ENCODE peak calls at places on chromosomes 4 and X, in four cellular contexts. I is neuronal stem cell, H is mesenchymal stem cell, L is H9. K is an unnamed sample.

GRCh38 chr4:56976878-56977320 is 507 bp downstream of the NOA1 start:
- DNase-seq in L (peak; percentile 73), I (peak; percentile 29), H (peak; percentile 28), K (no peak)

GRCh38 chr4:177484613-177485021 is 42.4 kb upstream of the AGA start:
- DNase-seq in I (no peak), L (no peak), H (peak; percentile 82), K (peak; percentile 97)

GRCh38 chrX:51334276-51334675 is 1.7 kb downstream of the NUDT10 start:
- DNase-seq in I (no peak), H (no peak), L (no peak), K (no peak)

GRCh38 chr4:123536225-123536624 is 139.6 kb downstream of the SPRY1 start:
- DNase-seq in I (no peak), L (no peak), H (no peak), K (no peak)

GRCh38 chr4:113815826-113816225 is 54.3 kb upstream of the CAMK2D start:
- DNase-seq in H (no peak), I (no peak), L (no peak), K (no peak)

GRCh38 chr4:177453116-177453515 is 10.9 kb upstream of the AGA start:
- DNase-seq in I (no peak), H (no peak), L (no peak), K (no peak)

GRCh38 chrX:32451954-32452518 is 759.3 kb downstream of the DMD start:
- DNase-seq in L (no peak), H (no peak), I (no peak), K (no peak)

GRCh38 chr4:79874197-79874596 is 198.8 kb downstream of the ANTXR2 start:
- DNase-seq in L (no peak), I (no peak), H (no peak), K (no peak)

GRCh38 chrX:68648960-68649359 is 1.5 kb downstream of the STARD8 start:
- DNase-seq in L (peak; percentile 54), I (no peak), H (no peak), K (peak; percentile 26)

GRCh38 chrX:68654693-68655092 is 7.2 kb downstream of the STARD8 start:
- DNase-seq in H (no peak), L (no peak), I (no peak), K (no peak)

GRCh38 chrX:68647156-68647957 is at the start of gene STARD8:
- DNase-seq in L (peak; percentile 60), I (peak; percentile 9), H (peak; percentile 46), K (peak; percentile 45)

GRCh38 chrX:68650491-68650890 is 3.0 kb downstream of the STARD8 start:
- DNase-seq in I (no peak), L (no peak), H (peak; percentile 25), K (peak; percentile 61)

DNA sequence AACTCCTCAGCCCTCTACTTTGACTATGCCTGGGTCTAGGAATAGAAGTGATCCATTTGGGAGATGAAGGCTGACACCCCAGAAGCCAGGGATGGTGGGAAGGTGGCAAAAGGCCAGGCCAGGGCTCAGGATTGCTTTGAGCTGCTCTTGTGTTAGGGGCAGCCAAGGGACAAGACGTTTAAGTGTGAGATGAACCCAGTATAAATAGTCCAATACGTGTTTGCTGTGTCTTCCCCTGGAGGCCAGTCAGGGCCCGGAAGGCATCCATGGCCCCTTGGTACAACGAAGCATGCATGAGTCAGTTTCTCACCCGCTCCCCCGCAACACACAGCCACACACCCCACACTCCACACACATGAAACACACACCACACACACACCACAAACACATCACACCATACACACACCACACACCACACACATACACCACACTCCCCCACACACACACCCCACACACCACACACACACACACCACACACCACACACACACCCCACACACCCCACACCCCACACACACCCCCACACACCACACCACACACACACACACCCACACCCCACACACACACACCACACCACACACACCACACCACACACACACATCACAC is 5.0 kb downstream of the STARD8 start:
- DNase-seq in L (no peak), H (peak; percentile 6), I (no peak), K (peak; percentile 45)
- H2AK5ac ChIP-seq in L (no peak overlapping the region), H (no peak overlapping the region), I (no peak overlapping the region), K (peak overlapping the region; percentile 10)

DNA sequence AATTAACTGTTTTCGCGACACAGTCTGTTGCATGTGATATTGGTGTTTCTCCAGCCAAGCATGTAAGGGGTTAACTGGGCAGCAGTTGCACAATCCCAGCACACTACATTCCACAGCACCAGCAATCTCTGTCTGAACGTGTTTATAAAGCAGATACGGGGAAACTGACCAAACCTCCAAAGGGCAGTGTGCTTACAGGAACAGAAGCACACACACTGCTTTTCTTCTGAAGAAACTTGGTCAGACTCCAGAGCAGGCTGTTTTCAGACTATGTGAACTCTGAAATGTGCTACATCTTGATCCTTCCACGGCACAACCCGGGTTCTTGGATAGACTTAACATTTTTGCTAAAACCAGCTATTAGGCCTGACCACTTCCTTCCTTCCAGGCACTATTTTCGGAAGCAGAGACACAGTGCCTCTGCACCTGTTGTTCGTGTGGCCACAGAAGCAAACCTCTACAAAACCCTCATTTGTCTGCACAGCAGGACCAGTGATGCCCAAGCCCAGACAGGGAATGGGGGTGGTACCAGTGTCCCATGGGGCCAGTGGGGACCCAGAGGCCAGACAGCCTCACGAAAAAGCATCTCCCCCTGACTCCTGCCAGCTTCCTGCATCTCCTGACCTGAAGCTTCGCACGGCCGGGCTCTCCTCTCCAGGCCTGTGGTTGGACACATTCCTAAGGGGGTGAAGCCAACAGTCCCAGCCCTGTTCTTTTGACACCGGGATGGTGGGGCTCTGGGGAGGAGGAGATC is 90.1 kb downstream of the IRF2 start:
- DNase-seq in H (peak; percentile 94), L (peak; percentile 29), I (no peak), K (peak; percentile 96)
- H3K4me2 ChIP-seq in H (peak overlapping the region; percentile 69), L (no peak overlapping the region), I (no peak overlapping the region), K (peak overlapping the region; percentile 49)

DNA sequence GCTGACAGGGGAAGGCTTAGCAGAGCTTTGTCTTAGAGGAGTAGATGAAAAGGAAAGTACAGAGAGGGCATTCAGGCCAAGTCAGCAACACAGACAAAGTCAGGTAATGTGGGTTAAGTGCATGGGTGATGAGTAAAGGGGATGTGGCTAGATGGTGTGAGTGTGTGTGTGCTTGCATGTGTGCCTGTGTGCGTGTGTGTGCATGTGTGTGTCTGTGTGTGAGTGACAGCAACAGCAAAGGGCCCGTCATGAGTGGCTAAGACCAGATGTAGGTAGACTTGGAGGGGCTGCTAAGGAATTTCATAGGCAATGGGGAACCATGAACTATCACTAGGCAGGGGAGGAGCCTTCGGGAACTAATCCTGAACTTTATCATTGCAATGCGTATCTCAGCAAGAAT is 2.2 kb upstream of the GPR78 start:
- DNase-seq in L (no peak), I (no peak), H (no peak), K (no peak)
- H2AK5ac ChIP-seq in L (no peak overlapping the region), I (no peak overlapping the region), H (no peak overlapping the region), K (no peak overlapping the region)

DNA sequence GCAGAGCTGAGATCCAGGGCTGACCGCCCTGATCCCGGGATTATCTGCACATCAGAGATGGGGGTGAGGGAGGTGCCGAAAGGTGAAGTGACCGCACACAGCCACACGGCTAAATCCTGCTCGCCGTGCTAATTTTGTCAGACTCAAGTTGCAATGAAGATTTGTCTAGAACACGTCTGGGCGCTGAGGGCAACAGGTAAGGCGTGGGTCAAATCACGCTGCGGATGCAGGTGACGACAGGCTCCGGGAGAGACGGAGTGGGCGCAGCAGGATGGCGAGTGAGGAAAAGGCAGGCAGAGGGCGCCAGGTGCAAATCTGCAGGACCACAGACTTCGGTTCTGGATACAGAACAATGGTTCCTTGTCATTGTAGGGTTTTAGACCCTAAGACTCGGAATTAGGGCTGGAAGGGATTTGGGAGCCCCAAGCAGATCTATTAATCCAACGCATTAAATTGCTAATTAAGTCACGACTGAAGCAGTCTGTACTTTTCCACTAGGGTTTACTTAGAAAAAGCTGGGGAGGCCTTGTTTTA is 1.9 kb upstream of the TBC1D14 start:
- DNase-seq in L (peak; percentile 71), H (no peak), I (no peak), K (no peak)
- H3K4me2 ChIP-seq in L (peak overlapping the region; percentile 30), H (no peak overlapping the region), I (no peak overlapping the region), K (no peak overlapping the region)

DNA sequence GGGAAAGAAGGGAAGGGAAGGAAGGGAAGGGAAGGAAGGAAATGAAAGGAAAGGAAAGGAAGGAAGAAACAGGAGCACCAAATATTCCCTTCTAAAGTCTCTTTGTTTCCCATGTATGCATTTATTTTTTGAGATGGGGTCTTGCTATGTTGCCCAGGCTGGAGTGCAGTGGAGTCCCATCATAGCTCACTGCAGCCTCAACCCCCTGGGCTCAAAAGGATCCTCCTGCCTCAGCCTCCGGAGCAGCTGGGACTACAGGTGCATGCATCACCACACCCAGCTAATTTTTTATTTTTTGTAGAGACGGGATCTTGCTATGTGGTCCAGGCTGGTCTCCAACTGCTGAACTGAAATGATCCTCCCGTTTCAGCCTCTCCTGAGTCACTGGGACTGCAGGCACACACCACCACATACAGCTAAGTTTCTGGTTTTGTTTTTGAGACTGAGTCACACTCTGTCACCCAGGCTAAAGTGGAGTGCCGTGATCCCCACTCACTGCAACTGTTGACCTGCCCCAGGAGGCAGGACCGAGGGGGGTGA is 102.8 kb downstream of the CRLF2 start:
- DNase-seq in I (no peak), H (no peak), L (no peak), K (no peak)
- H2AK5ac ChIP-seq in I (peak overlapping the region; percentile 7), H (no peak overlapping the region), L (no peak overlapping the region), K (no peak overlapping the region)

DNA sequence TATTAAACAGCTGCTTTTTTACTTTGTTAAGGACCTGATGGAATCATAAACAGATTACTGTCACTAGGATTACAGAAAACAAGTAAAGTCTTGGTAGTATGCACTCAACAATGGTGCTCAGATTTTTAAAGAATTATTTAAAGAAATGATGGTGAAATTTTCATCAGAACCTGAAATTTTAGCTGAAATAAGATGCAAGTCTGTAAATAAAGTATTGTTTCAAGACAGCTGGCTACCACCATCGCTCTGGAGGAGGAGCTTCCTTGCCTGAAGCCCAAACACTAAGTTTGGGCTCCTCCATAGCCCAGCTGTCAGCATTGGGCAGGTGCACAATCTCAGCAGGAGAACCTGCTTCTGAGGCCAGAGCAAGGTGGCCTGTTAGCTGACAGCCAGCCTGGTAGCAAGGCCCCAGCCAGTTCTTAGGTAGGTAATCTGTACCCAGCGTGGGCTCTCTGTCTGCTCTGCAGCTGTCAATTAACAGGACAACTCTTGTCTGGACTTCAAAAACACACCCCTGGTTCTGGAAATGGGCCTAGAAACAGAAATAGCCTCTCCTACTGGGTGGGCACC is 4.6 kb downstream of the GAB1 start:
- DNase-seq in H (no peak), L (no peak), I (no peak), K (no peak)
- H3K4me2 ChIP-seq in H (no peak overlapping the region), L (no peak overlapping the region), I (no peak overlapping the region), K (no peak overlapping the region)

GRCh38 chr4:143559757-143560147 is 46.2 kb downstream of the SMARCA5 start:
- DNase-seq in L (peak; percentile 49), I (no peak), H (no peak), K (no peak)
- H2AK5ac ChIP-seq in L (no peak overlapping the region), I (peak overlapping the region; percentile 58), H (no peak overlapping the region), K (peak overlapping the region; percentile 26)